ENCODE peak calls at places on chromosome X, in ten cellular contexts. One of them, this sample, is unnamed.

GRCh38 chrX:40471965-40472648 is 108.7 kb upstream of the ATP6AP2 start:
- DNase-seq in mucosa of gallbladder: peak; percentile 42
- DNase-seq in memory B cell: peak; percentile 23
- DNase-seq in stimulated activated CD4-positive, alpha-beta T cell treated with anti-CD3 and anti-CD28 coated beads, Interleukin-1b, Interleukin-23, amount 100 ng/mL, for 48 hours: peak; percentile 6
- DNase-seq in left lung: no peak
- DNase-seq in neural crest cell: no peak
- DNase-seq in upper lobe of left lung: no peak
- DNase-seq in NCI-H345: peak; percentile 60
- DNase-seq in NCI-H1092 treated with DMSO at 0.1 percent for 48 hours: peak; percentile 27
- DNase-seq in HS-5: no peak
- DNase-seq in this sample: no peak

GRCh38 chrX:12970691-12971202 is 4.2 kb upstream of the TMSB4X start:
- DNase-seq in mucosa of gallbladder: no peak
- DNase-seq in neural crest cell: no peak
- DNase-seq in NCI-H345: peak; percentile 50
- DNase-seq in memory B cell: no peak
- DNase-seq in HS-5: no peak
- DNase-seq in upper lobe of left lung: no peak
- DNase-seq in NCI-H1092 treated with DMSO at 0.1 percent for 48 hours: peak; percentile 82
- DNase-seq in left lung: no peak
- DNase-seq in stimulated activated CD4-positive, alpha-beta T cell treated with anti-CD3 and anti-CD28 coated beads, Interleukin-1b, Interleukin-23, amount 100 ng/mL, for 48 hours: peak; percentile 53
- DNase-seq in this sample: peak; percentile 74

GRCh38 chrX:143621276-143621675 is 14.6 kb downstream of the SLITRK4 start:
- DNase-seq in HS-5: no peak
- DNase-seq in neural crest cell: no peak
- DNase-seq in left lung: no peak
- DNase-seq in upper lobe of left lung: no peak
- DNase-seq in NCI-H1092 treated with DMSO at 0.1 percent for 48 hours: no peak
- DNase-seq in stimulated activated CD4-positive, alpha-beta T cell treated with anti-CD3 and anti-CD28 coated beads, Interleukin-1b, Interleukin-23, amount 100 ng/mL, for 48 hours: no peak
- DNase-seq in NCI-H345: no peak
- DNase-seq in memory B cell: no peak
- DNase-seq in mucosa of gallbladder: no peak
- DNase-seq in this sample: no peak

GRCh38 chrX:39832211-39832610 is 265.5 kb downstream of the BCOR start:
- DNase-seq in neural crest cell: no peak
- DNase-seq in upper lobe of left lung: no peak
- DNase-seq in NCI-H1092 treated with DMSO at 0.1 percent for 48 hours: no peak
- DNase-seq in HS-5: no peak
- DNase-seq in NCI-H345: no peak
- DNase-seq in memory B cell: no peak
- DNase-seq in left lung: no peak
- DNase-seq in mucosa of gallbladder: no peak
- DNase-seq in stimulated activated CD4-positive, alpha-beta T cell treated with anti-CD3 and anti-CD28 coated beads, Interleukin-1b, Interleukin-23, amount 100 ng/mL, for 48 hours: no peak
- DNase-seq in this sample: no peak

GRCh38 chrX:20639115-20639514 is 372.4 kb upstream of the RPS6KA3 start:
- DNase-seq in stimulated activated CD4-positive, alpha-beta T cell treated with anti-CD3 and anti-CD28 coated beads, Interleukin-1b, Interleukin-23, amount 100 ng/mL, for 48 hours: no peak
- DNase-seq in NCI-H345: no peak
- DNase-seq in mucosa of gallbladder: no peak
- DNase-seq in upper lobe of left lung: no peak
- DNase-seq in neural crest cell: no peak
- DNase-seq in memory B cell: no peak
- DNase-seq in HS-5: no peak
- DNase-seq in NCI-H1092 treated with DMSO at 0.1 percent for 48 hours: no peak
- DNase-seq in left lung: no peak
- DNase-seq in this sample: no peak

GRCh38 chrX:123983240-123983639 is 21.7 kb downstream of the STAG2 start:
- DNase-seq in upper lobe of left lung: no peak
- DNase-seq in NCI-H1092 treated with DMSO at 0.1 percent for 48 hours: no peak
- DNase-seq in memory B cell: no peak
- DNase-seq in neural crest cell: no peak
- DNase-seq in stimulated activated CD4-positive, alpha-beta T cell treated with anti-CD3 and anti-CD28 coated beads, Interleukin-1b, Interleukin-23, amount 100 ng/mL, for 48 hours: no peak
- DNase-seq in left lung: no peak
- DNase-seq in NCI-H345: peak; percentile 66
- DNase-seq in mucosa of gallbladder: no peak
- DNase-seq in HS-5: no peak
- DNase-seq in this sample: no peak

GRCh38 chrX:19832186-19832965 is 55.0 kb downstream of the SH3KBP1 start:
- DNase-seq in HS-5: no peak
- DNase-seq in stimulated activated CD4-positive, alpha-beta T cell treated with anti-CD3 and anti-CD28 coated beads, Interleukin-1b, Interleukin-23, amount 100 ng/mL, for 48 hours: no peak
- DNase-seq in mucosa of gallbladder: no peak
- DNase-seq in NCI-H345: no peak
- DNase-seq in left lung: no peak
- DNase-seq in upper lobe of left lung: no peak
- DNase-seq in NCI-H1092 treated with DMSO at 0.1 percent for 48 hours: no peak
- DNase-seq in neural crest cell: no peak
- DNase-seq in memory B cell: no peak
- DNase-seq in this sample: no peak

GRCh38 chrX:65643046-65643785 is 24.2 kb upstream of the MSN start:
- DNase-seq in NCI-H345: no peak
- DNase-seq in memory B cell: no peak
- DNase-seq in HS-5: no peak
- DNase-seq in left lung: no peak
- DNase-seq in upper lobe of left lung: no peak
- DNase-seq in stimulated activated CD4-positive, alpha-beta T cell treated with anti-CD3 and anti-CD28 coated beads, Interleukin-1b, Interleukin-23, amount 100 ng/mL, for 48 hours: no peak
- DNase-seq in mucosa of gallbladder: no peak
- DNase-seq in NCI-H1092 treated with DMSO at 0.1 percent for 48 hours: no peak
- DNase-seq in neural crest cell: no peak
- DNase-seq in this sample: no peak

GRCh38 chrX:43474321-43474720 is 181.8 kb upstream of the MAOA start:
- DNase-seq in NCI-H1092 treated with DMSO at 0.1 percent for 48 hours: no peak
- DNase-seq in HS-5: no peak
- DNase-seq in upper lobe of left lung: no peak
- DNase-seq in mucosa of gallbladder: no peak
- DNase-seq in NCI-H345: no peak
- DNase-seq in stimulated activated CD4-positive, alpha-beta T cell treated with anti-CD3 and anti-CD28 coated beads, Interleukin-1b, Interleukin-23, amount 100 ng/mL, for 48 hours: no peak
- DNase-seq in memory B cell: no peak
- DNase-seq in neural crest cell: no peak
- DNase-seq in left lung: no peak
- DNase-seq in this sample: no peak

GRCh38 chrX:98480606-98481005 is 1596.9 kb downstream of the RPA4 start:
- DNase-seq in left lung: no peak
- DNase-seq in memory B cell: no peak
- DNase-seq in NCI-H345: no peak
- DNase-seq in stimulated activated CD4-positive, alpha-beta T cell treated with anti-CD3 and anti-CD28 coated beads, Interleukin-1b, Interleukin-23, amount 100 ng/mL, for 48 hours: no peak
- DNase-seq in HS-5: no peak
- DNase-seq in mucosa of gallbladder: no peak
- DNase-seq in NCI-H1092 treated with DMSO at 0.1 percent for 48 hours: no peak
- DNase-seq in upper lobe of left lung: no peak
- DNase-seq in neural crest cell: no peak
- DNase-seq in this sample: no peak

GRCh38 chrX:23052324-23052723 is 52.6 kb downstream of the DDX53 start:
- DNase-seq in stimulated activated CD4-positive, alpha-beta T cell treated with anti-CD3 and anti-CD28 coated beads, Interleukin-1b, Interleukin-23, amount 100 ng/mL, for 48 hours: no peak
- DNase-seq in upper lobe of left lung: no peak
- DNase-seq in NCI-H1092 treated with DMSO at 0.1 percent for 48 hours: no peak
- DNase-seq in NCI-H345: no peak
- DNase-seq in left lung: no peak
- DNase-seq in memory B cell: no peak
- DNase-seq in HS-5: no peak
- DNase-seq in neural crest cell: no peak
- DNase-seq in mucosa of gallbladder: no peak
- DNase-seq in this sample: no peak

GRCh38 chrX:18210470-18210869 is 10.2 kb downstream of the BEND2 start:
- DNase-seq in NCI-H1092 treated with DMSO at 0.1 percent for 48 hours: peak; percentile 38
- DNase-seq in mucosa of gallbladder: no peak
- DNase-seq in NCI-H345: peak; percentile 41
- DNase-seq in left lung: no peak
- DNase-seq in HS-5: peak; percentile 0
- DNase-seq in stimulated activated CD4-positive, alpha-beta T cell treated with anti-CD3 and anti-CD28 coated beads, Interleukin-1b, Interleukin-23, amount 100 ng/mL, for 48 hours: no peak
- DNase-seq in neural crest cell: no peak
- DNase-seq in upper lobe of left lung: no peak
- DNase-seq in memory B cell: no peak
- DNase-seq in this sample: no peak

GRCh38 chrX:150363561-150364346 is 637 bp downstream of the MAMLD1 start:
- DNase-seq in memory B cell: peak; percentile 15
- DNase-seq in HS-5: peak; percentile 2
- DNase-seq in stimulated activated CD4-positive, alpha-beta T cell treated with anti-CD3 and anti-CD28 coated beads, Interleukin-1b, Interleukin-23, amount 100 ng/mL, for 48 hours: no peak
- DNase-seq in neural crest cell: peak; percentile 5
- DNase-seq in upper lobe of left lung: peak; percentile 83
- DNase-seq in left lung: peak; percentile 73
- DNase-seq in mucosa of gallbladder: no peak
- DNase-seq in NCI-H345: no peak
- DNase-seq in NCI-H1092 treated with DMSO at 0.1 percent for 48 hours: peak; percentile 49
- DNase-seq in this sample: no peak

GRCh38 chrX:2488621-2489285 is 12.0 kb downstream of the DHRSX start:
- DNase-seq in neural crest cell: no peak
- DNase-seq in upper lobe of left lung: peak; percentile 82
- DNase-seq in mucosa of gallbladder: no peak
- DNase-seq in NCI-H1092 treated with DMSO at 0.1 percent for 48 hours: no peak
- DNase-seq in NCI-H345: no peak
- DNase-seq in stimulated activated CD4-positive, alpha-beta T cell treated with anti-CD3 and anti-CD28 coated beads, Interleukin-1b, Interleukin-23, amount 100 ng/mL, for 48 hours: no peak
- DNase-seq in memory B cell: no peak
- DNase-seq in HS-5: no peak
- DNase-seq in left lung: no peak
- DNase-seq in this sample: no peak